ENCODE peak calls at places on chromosomes 2 and 18, in ten cellular contexts. L is activated naive CD4-positive, alpha-beta T cell; E is psoas muscle; W is SW480; Q is neural crest cell; G is foreskin fibroblast; B is activated CD4-positive, alpha-beta T cell treated with anti-CD3 and anti-CD28 coated beads for 48 hours; X is left ventricle myocardium inferior; A is Daoy; R is NCI-H460. O is an unnamed sample.

GRCh38 chr2:211085056-211085680 is 528.8 kb downstream of the CPS1 start:
- DNase-seq in L (no peak), E (no peak), W (peak), Q (no peak), G (no peak), B (peak), X (no peak), A (peak), R (peak), O (no peak)

GRCh38 chr2:98240796-98241398 is 105.4 kb upstream of the CNGA3 start:
- DNase-seq in L (no peak), E (no peak), W (no peak), Q (no peak), G (no peak), B (no peak), X (no peak), A (no peak), R (no peak), O (no peak)

GRCh38 chr2:41180392-41180791 is 728.5 kb upstream of the SLC8A1 start:
- DNase-seq in L (no peak), E (no peak), W (no peak), Q (no peak), G (no peak), B (no peak), X (no peak), A (no peak), R (no peak), O (no peak)

GRCh38 chr2:120566331-120567035 is 169.2 kb upstream of the GLI2 start:
- DNase-seq in L (no peak), E (peak), W (no peak), Q (no peak), G (no peak), B (no peak), X (peak), A (peak), R (no peak), O (no peak)

GRCh38 chr2:167856190-167856589 is 391.2 kb downstream of the STK39 start:
- DNase-seq in L (no peak), E (no peak), W (no peak), Q (no peak), G (no peak), B (no peak), X (no peak), A (no peak), R (no peak), O (no peak)

GRCh38 chr18:8424917-8425725 is 184.1 kb upstream of the RAB12 start:
- DNase-seq in L (no peak), E (no peak), W (peak), Q (no peak), G (peak), B (no peak), X (no peak), A (peak), R (no peak), O (no peak)

GRCh38 chr2:197024206-197024605 is 97.7 kb upstream of the PGAP1 start:
- DNase-seq in L (no peak), E (no peak), W (no peak), Q (no peak), G (no peak), B (no peak), X (no peak), A (no peak), R (no peak), O (no peak)

GRCh38 chr2:10282621-10283105 is 20.0 kb upstream of the HPCAL1 start:
- DNase-seq in L (no peak), E (no peak), W (no peak), Q (no peak), G (no peak), B (no peak), X (no peak), A (peak), R (no peak), O (no peak)

O was measured in stimulated activated CD4-positive, alpha-beta T cell treated with anti-CD3 and anti-CD28 coated beads, Interleukin-1b, Interleukin-23, amount 100 ng/mL, for 24 hours.